ENCODE peak calls at places on chromosomes 11 and 22, in four cellular contexts. M is stimulated activated CD4-positive, alpha-beta T cell treated with anti-CD3 and anti-CD28 coated beads, Interleukin-15, amount 100 ng/mL, for 24 hours; W is fibroblast of pulmonary artery; I is OCI-LY7. E is an unnamed sample.

GRCh38 chr11:35875063-35875462 is 68.8 kb upstream of the LDLRAD3 start:
- DNase-seq in M (no peak), W (no peak), I (no peak), E (no peak)

GRCh38 chr11:95088946-95089619 is 563 bp upstream of the ENDOD1 start:
- DNase-seq in M (peak; percentile 24), W (no peak), I (no peak), E (no peak)

GRCh38 chr22:20738394-20739089 is 35.4 kb upstream of the SERPIND1 start:
- DNase-seq in M (no peak), W (no peak), I (no peak), E (no peak)

GRCh38 chr11:118211006-118211405 is 13.8 kb downstream of the JAML start:
- DNase-seq in M (no peak), W (peak; percentile 47), I (no peak), E (no peak)

GRCh38 chr22:22855617-22856308 is 31.9 kb upstream of the IGLL5 start:
- DNase-seq in M (peak; percentile 57), W (peak; percentile 21), I (peak; percentile 82), E (peak; percentile 58)

GRCh38 chr11:102293873-102294601 is 23.2 kb upstream of the BIRC3 start:
- DNase-seq in M (no peak), W (peak; percentile 69), I (peak; percentile 86), E (no peak)

GRCh38 chr11:119397740-119398139 is 16.2 kb upstream of the USP2 start:
- DNase-seq in M (no peak), W (no peak), I (no peak), E (no peak)

GRCh38 chr22:21448627-21449416 is 18.4 kb upstream of the TMEM191C start:
- DNase-seq in M (no peak), W (no peak), I (no peak), E (no peak)

GRCh38 chr11:27592111-27592780 is 85.7 kb upstream of the LIN7C start:
- DNase-seq in M (no peak), W (peak; percentile 35), I (no peak), E (no peak)

GRCh38 chr22:31530816-31531180 is 34.5 kb downstream of the SFI1 start:
- DNase-seq in M (no peak), W (peak; percentile 54), I (no peak), E (no peak)

GRCh38 chr11:133947298-133947905 is 9.4 kb downstream of the IGSF9B start:
- DNase-seq in M (peak; percentile 68), W (peak; percentile 50), I (no peak), E (peak; percentile 63)

GRCh38 chr11:120815260-120816100 is 208.4 kb upstream of the TBCEL start:
- DNase-seq in M (no peak), W (no peak), I (no peak), E (no peak)

GRCh38 chr22:29083576-29084566 is 11.0 kb downstream of the KREMEN1 start:
- DNase-seq in M (no peak), W (no peak), I (no peak), E (no peak)

GRCh38 chr11:72239296-72239848 is 4.6 kb downstream of the PHOX2A start:
- DNase-seq in M (peak; percentile 37), W (peak; percentile 43), I (no peak), E (peak; percentile 21)

GRCh38 chr22:36928826-36929535 is 15.6 kb downstream of the CSF2RB start:
- DNase-seq in M (no peak), W (no peak), I (no peak), E (no peak)

GRCh38 chr11:60906132-60906972 is at the start of gene PRPF19:
- DNase-seq in M (peak; percentile 98), W (peak; percentile 95), I (peak; percentile 98), E (peak; percentile 99)

GRCh38 chr22:20940178-20940790 is 23.1 kb downstream of the CRKL start:
- DNase-seq in M (no peak), W (no peak), I (no peak), E (no peak)

GRCh38 chr11:124669193-124669592 is 4.3 kb downstream of the SIAE start:
- DNase-seq in M (peak; percentile 35), W (peak; percentile 73), I (peak; percentile 59), E (peak; percentile 43)

GRCh38 chr11:63918576-63919171 is 1.7 kb upstream of the RCOR2 start:
- DNase-seq in M (no peak), W (no peak), I (no peak), E (no peak)

GRCh38 chr22:45317551-45318167 is 7.9 kb downstream of the FAM118A start:
- DNase-seq in M (no peak), W (peak; percentile 53), I (no peak), E (no peak)